ENCODE peak calls at places on chromosomes 2 and 18, in six cellular contexts. W, J, B, R, V and Q are unnamed samples.

GRCh38 chr2:138121769-138122661 is 157.7 kb downstream of the HNMT start:
- DNase-seq in J (no peak), R (no peak), B (no peak), W (no peak), V (no peak), Q (no peak)

GRCh38 chr2:226135861-226136548 is 663.6 kb downstream of the IRS1 start:
- DNase-seq in W (no peak), V (no peak), R (no peak), B (no peak), J (no peak), Q (no peak)

GRCh38 chr2:185433824-185434223 is 304.8 kb upstream of the FSIP2 start:
- DNase-seq in R (peak), W (no peak), J (no peak), B (no peak), V (peak), Q (no peak)

GRCh38 chr2:71154798-71155197 is 24.4 kb downstream of the MPHOSPH10 start:
- DNase-seq in V (no peak), J (no peak), W (peak), B (no peak), R (peak), Q (no peak)

GRCh38 chr18:70044626-70045025 is 97.0 kb upstream of the CD226 start:
- DNase-seq in W (no peak), J (no peak), V (no peak), B (no peak), R (peak), Q (no peak)

GRCh38 chr2:29273704-29274611 is 158.7 kb downstream of the CLIP4 start:
- DNase-seq in B (no peak), W (no peak), R (no peak), J (no peak), V (no peak), Q (no peak)

GRCh38 chr2:222239945-222240675 is 58.7 kb downstream of the PAX3 start:
- DNase-seq in W (peak), V (no peak), B (no peak), J (no peak), R (no peak), Q (no peak)

GRCh38 chr2:85011747-85012146 is 40.8 kb downstream of the KCMF1 start:
- DNase-seq in J (no peak), B (no peak), V (no peak), R (no peak), W (peak), Q (no peak)

GRCh38 chr2:72893594-72894319 is 6.5 kb downstream of the SPR start:
- DNase-seq in W (peak), J (no peak), V (no peak), R (peak), B (peak), Q (no peak)

GRCh38 chr18:2222270-2223185 is 348.8 kb downstream of the METTL4 start:
- DNase-seq in B (no peak), J (no peak), R (peak), W (no peak), V (no peak), Q (no peak)

GRCh38 chr2:8617590-8617989 is 64.3 kb upstream of the ID2 start:
- DNase-seq in W (no peak), R (no peak), B (no peak), V (no peak), J (no peak), Q (no peak)

GRCh38 chr2:119819846-119820245 is 60.1 kb downstream of the PTPN4 start:
- DNase-seq in B (no peak), V (no peak), W (no peak), R (no peak), J (no peak), Q (no peak)

GRCh38 chr2:223922308-223922707 is 22.8 kb downstream of the WDFY1 start:
- DNase-seq in R (no peak), B (no peak), W (no peak), V (no peak), J (no peak), Q (no peak)

GRCh38 chr2:54329482-54330225 is 73.6 kb upstream of the TSPYL6 start:
- DNase-seq in J (no peak), R (no peak), V (no peak), W (peak), B (peak), Q (no peak)

GRCh38 chr2:149040451-149040850 is 2.0 kb downstream of the LYPD6B start:
- DNase-seq in R (no peak), W (peak), V (peak), J (peak), B (no peak), Q (no peak)

GRCh38 chr2:238987352-238987981 is 139.6 kb downstream of the TWIST2 start:
- DNase-seq in V (no peak), B (no peak), R (no peak), W (no peak), J (no peak), Q (no peak)

GRCh38 chr2:105243961-105244360 is 2.4 kb downstream of the GPR45 start:
- DNase-seq in B (no peak), R (no peak), J (no peak), V (no peak), W (peak), Q (no peak)

GRCh38 chr2:74399785-74400184 is 19.7 kb upstream of the DCTN1 start:
- DNase-seq in B (peak), W (peak), R (peak), J (no peak), V (no peak), Q (no peak)

GRCh38 chr2:154132827-154133226 is 261.1 kb downstream of the GALNT13 start:
- DNase-seq in W (no peak), J (no peak), B (no peak), V (no peak), R (no peak), Q (no peak)

GRCh38 chr2:121088251-121089004 is 196.6 kb downstream of the TFCP2L1 start:
- DNase-seq in R (no peak), J (no peak), B (peak), W (no peak), V (no peak), Q (no peak)

GRCh38 chr2:7732497-7732896 is 815.3 kb downstream of the RNF144A start:
- DNase-seq in B (no peak), J (no peak), R (no peak), W (no peak), V (no peak), Q (no peak)

GRCh38 chr18:8835556-8835955 is 130.2 kb downstream of the MTCL1 start:
- DNase-seq in V (no peak), J (no peak), B (no peak), W (no peak), R (peak), Q (no peak)

GRCh38 chr2:204972606-204973336 is 427.5 kb downstream of the PARD3B start:
- DNase-seq in R (no peak), J (no peak), B (no peak), V (no peak), W (no peak), Q (no peak)

GRCh38 chr2:218927876-218928275 is 31.6 kb upstream of the CDK5R2 start:
- DNase-seq in R (peak), B (no peak), V (no peak), W (no peak), J (no peak), Q (no peak)

GRCh38 chr2:7915302-7916200 is 766.3 kb upstream of the ID2 start:
- DNase-seq in J (no peak), R (no peak), V (no peak), B (no peak), W (no peak), Q (no peak)

GRCh38 chr2:196660264-196660663 is 20.7 kb downstream of the CCDC150 start:
- DNase-seq in W (no peak), V (no peak), J (no peak), B (no peak), R (peak), Q (no peak)

GRCh38 chr2:70123051-70123828 is 36.0 kb downstream of the PCBP1 start:
- DNase-seq in B (no peak), W (no peak), V (peak), J (no peak), R (peak), Q (peak)

GRCh38 chr2:79223539-79223938 is 64.0 kb upstream of the REG3A start:
- DNase-seq in W (no peak), J (no peak), V (no peak), B (no peak), R (no peak), Q (no peak)

GRCh38 chr2:53505814-53506213 is 261.8 kb upstream of the CHAC2 start:
- DNase-seq in W (no peak), J (no peak), V (no peak), R (no peak), B (no peak), Q (no peak)

GRCh38 chr18:52339891-52340371 is at the start of gene DCC:
- DNase-seq in V (no peak), R (no peak), B (peak), W (peak), J (no peak), Q (no peak)

GRCh38 chr2:105732955-105733607 is 11.6 kb upstream of the NCK2 start:
- DNase-seq in W (no peak), V (no peak), B (no peak), J (no peak), R (no peak), Q (no peak)

GRCh38 chr18:59672125-59672769 is 25.0 kb downstream of the CCBE1 start:
- DNase-seq in B (peak), J (no peak), V (no peak), W (no peak), R (peak), Q (no peak)

GRCh38 chr2:235553696-235554100 is 59.9 kb downstream of the AGAP1 start:
- DNase-seq in R (no peak), V (no peak), W (no peak), B (no peak), J (no peak), Q (no peak)